ENCODE peak calls at places on chromosomes 11 and 22, in four cellular contexts. One of them, this sample, is unnamed.

GRCh38 chr11:70066628-70067027 is 11.5 kb upstream of the ANO1 start:
- DNase-seq in K562: no peak
- DNase-seq in HepG2: no peak
- DNase-seq in GM12878: no peak
- DNase-seq in this sample: no peak

GRCh38 chr11:73530109-73530508 is 67.8 kb downstream of the FAM168A start:
- DNase-seq in K562: no peak
- DNase-seq in HepG2: no peak
- DNase-seq in GM12878: no peak
- DNase-seq in this sample: peak

GRCh38 chr11:19441752-19442553 is 201.2 kb upstream of the E2F8 start:
- DNase-seq in K562: peak
- DNase-seq in HepG2: no peak
- DNase-seq in GM12878: peak
- DNase-seq in this sample: peak

GRCh38 chr22:24410110-24410856 is 17.1 kb upstream of the ADORA2A start:
- DNase-seq in K562: no peak
- DNase-seq in HepG2: no peak
- DNase-seq in GM12878: no peak
- DNase-seq in this sample: no peak

GRCh38 chr22:30602049-30602448 is 4.9 kb upstream of the TCN2 start:
- DNase-seq in K562: no peak
- DNase-seq in HepG2: peak
- DNase-seq in GM12878: no peak
- DNase-seq in this sample: no peak

GRCh38 chr11:65606876-65607613 is 7.0 kb downstream of the MAP3K11 start:
- DNase-seq in K562: peak
- DNase-seq in HepG2: no peak
- DNase-seq in GM12878: no peak
- DNase-seq in this sample: peak

GRCh38 chr11:132734217-132734616 is 798.1 kb downstream of the OPCML start:
- DNase-seq in K562: no peak
- DNase-seq in HepG2: no peak
- DNase-seq in GM12878: no peak
- DNase-seq in this sample: no peak

GRCh38 chr22:46618667-46619066 is 1.5 kb upstream of the GRAMD4 start:
- DNase-seq in K562: no peak
- DNase-seq in HepG2: no peak
- DNase-seq in GM12878: no peak
- DNase-seq in this sample: no peak

GRCh38 chr11:117794772-117795629 is 2.0 kb downstream of the DSCAML1 start:
- DNase-seq in K562: no peak
- DNase-seq in HepG2: no peak
- DNase-seq in GM12878: no peak
- DNase-seq in this sample: no peak

GRCh38 chr22:22748297-22748743 is 103.9 kb downstream of the GGTLC2 start:
- DNase-seq in K562: peak
- DNase-seq in HepG2: peak
- DNase-seq in GM12878: no peak
- DNase-seq in this sample: peak

GRCh38 chr22:35684270-35684700 is 33.4 kb upstream of the APOL5 start:
- DNase-seq in K562: no peak
- DNase-seq in HepG2: peak
- DNase-seq in GM12878: no peak
- DNase-seq in this sample: no peak

GRCh38 chr11:103582351-103582909 is 454.0 kb upstream of the DDI1 start:
- DNase-seq in K562: no peak
- DNase-seq in HepG2: no peak
- DNase-seq in GM12878: no peak
- DNase-seq in this sample: no peak

GRCh38 chr11:103881518-103882070 is 154.8 kb upstream of the DDI1 start:
- DNase-seq in K562: no peak
- DNase-seq in HepG2: no peak
- DNase-seq in GM12878: no peak
- DNase-seq in this sample: no peak

GRCh38 chr22:30270841-30271240 is 4.2 kb upstream of the OSM start:
- DNase-seq in K562: peak
- DNase-seq in HepG2: no peak
- DNase-seq in GM12878: no peak
- DNase-seq in this sample: no peak

GRCh38 chr11:67648140-67648795 is 2.3 kb downstream of the ACY3 start:
- DNase-seq in K562: peak
- DNase-seq in HepG2: peak
- DNase-seq in GM12878: no peak
- DNase-seq in this sample: no peak

GRCh38 chr22:33650244-33650643 is 270.0 kb downstream of the LARGE1 start:
- DNase-seq in K562: no peak
- DNase-seq in HepG2: no peak
- DNase-seq in GM12878: no peak
- DNase-seq in this sample: no peak

GRCh38 chr22:27748355-27749168 is 53.0 kb downstream of the MN1 start:
- DNase-seq in K562: no peak
- DNase-seq in HepG2: no peak
- DNase-seq in GM12878: no peak
- DNase-seq in this sample: no peak

GRCh38 chr11:65415499-65416340 is 6.9 kb upstream of the NEAT1 start:
- DNase-seq in K562: no peak
- DNase-seq in HepG2: peak
- DNase-seq in GM12878: no peak
- DNase-seq in this sample: no peak

GRCh38 chr11:93652679-93653078 is 8.8 kb upstream of the CEP295 start:
- DNase-seq in K562: no peak
- DNase-seq in HepG2: no peak
- DNase-seq in GM12878: no peak
- DNase-seq in this sample: no peak

GRCh38 chr11:118226294-118226693 is 1.5 kb upstream of the JAML start:
- DNase-seq in K562: no peak
- DNase-seq in HepG2: no peak
- DNase-seq in GM12878: no peak
- DNase-seq in this sample: no peak

GRCh38 chr11:118565062-118565461 is 669 bp downstream of the IFT46 start:
- DNase-seq in K562: no peak
- DNase-seq in HepG2: no peak
- DNase-seq in GM12878: no peak
- DNase-seq in this sample: no peak

GRCh38 chr11:66283461-66284105 is 5.4 kb downstream of the YIF1A start:
- DNase-seq in K562: peak
- DNase-seq in HepG2: no peak
- DNase-seq in GM12878: no peak
- DNase-seq in this sample: no peak

GRCh38 chr11:67420646-67421420 is 5.4 kb downstream of the CARNS1 start:
- DNase-seq in K562: peak
- DNase-seq in HepG2: peak
- DNase-seq in GM12878: no peak
- DNase-seq in this sample: peak

GRCh38 chr22:45704648-45705047 is 33.0 kb downstream of the ATXN10 start:
- DNase-seq in K562: no peak
- DNase-seq in HepG2: no peak
- DNase-seq in GM12878: no peak
- DNase-seq in this sample: no peak

GRCh38 chr22:20396639-20397038 is 2.7 kb downstream of the ZNF74 start:
- DNase-seq in K562: peak
- DNase-seq in HepG2: no peak
- DNase-seq in GM12878: peak
- DNase-seq in this sample: no peak
- TF ChIP-seq SP1 in K562: no peak
- TF ChIP-seq SP1 in HepG2: no peak
- TF ChIP-seq SP1 in GM12878: no peak
- TF ChIP-seq SP1 in this sample: no peak

GRCh38 chr11:56693428-56693827 is 5.5 kb upstream of the OR9G1 start:
- DNase-seq in K562: no peak
- DNase-seq in HepG2: no peak
- DNase-seq in GM12878: no peak
- DNase-seq in this sample: no peak
- TF ChIP-seq FOXM1 in K562: no peak
- TF ChIP-seq FOXM1 in HepG2: no peak
- TF ChIP-seq FOXM1 in GM12878: no peak
- TF ChIP-seq FOXM1 in this sample: no peak

DNA sequence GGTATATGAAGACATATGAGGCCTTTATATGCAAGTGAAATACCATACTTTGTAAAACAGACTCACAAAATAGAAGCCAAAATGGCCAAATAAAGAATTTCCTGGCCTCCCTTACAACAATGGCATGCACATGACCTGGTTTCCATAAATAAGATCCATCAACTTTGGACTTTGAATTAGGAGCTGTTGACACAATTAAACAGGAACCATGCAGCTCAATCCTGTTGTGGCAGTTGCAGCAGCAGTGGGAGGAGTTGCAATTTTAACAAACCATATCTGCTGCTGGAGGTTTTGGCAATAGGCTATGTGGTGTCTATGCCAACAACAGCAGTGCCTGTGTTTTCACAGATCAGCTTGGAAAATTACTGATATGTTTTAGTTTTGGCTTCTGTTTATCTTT is 818.6 kb downstream of the FAM181B start:
- DNase-seq in K562: no peak
- DNase-seq in HepG2: peak
- DNase-seq in GM12878: no peak
- DNase-seq in this sample: no peak
- TF ChIP-seq SP1 in K562: no peak
- TF ChIP-seq SP1 in HepG2: no peak
- TF ChIP-seq SP1 in GM12878: no peak
- TF ChIP-seq SP1 in this sample: no peak

GRCh38 chr22:19178065-19178658 is 374 bp downstream of the SLC25A1 start:
- DNase-seq in K562: peak
- DNase-seq in HepG2: peak
- DNase-seq in GM12878: no peak
- DNase-seq in this sample: peak

GRCh38 chr22:19178659-19179471 is at the start of gene SLC25A1:
- DNase-seq in K562: peak
- DNase-seq in HepG2: peak
- DNase-seq in GM12878: peak
- DNase-seq in this sample: peak

GRCh38 chr22:19176732-19177131 is 1.8 kb downstream of the SLC25A1 start:
- DNase-seq in K562: no peak
- DNase-seq in HepG2: no peak
- DNase-seq in GM12878: no peak
- DNase-seq in this sample: no peak

GRCh38 chr22:19176175-19176630 is 2.3 kb downstream of the SLC25A1 start:
- DNase-seq in K562: no peak
- DNase-seq in HepG2: no peak
- DNase-seq in GM12878: no peak
- DNase-seq in this sample: no peak

GRCh38 chr22:19177164-19178064 is 1.1 kb downstream of the SLC25A1 start:
- DNase-seq in K562: no peak
- DNase-seq in HepG2: no peak
- DNase-seq in GM12878: no peak
- DNase-seq in this sample: no peak
- TF ChIP-seq FOXM1 in K562: no peak
- TF ChIP-seq FOXM1 in HepG2: no peak
- TF ChIP-seq FOXM1 in GM12878: no peak
- TF ChIP-seq FOXM1 in this sample: no peak

GRCh38 chr22:40058265-40058664 is 63.5 kb downstream of the FAM83F start:
- DNase-seq in K562: no peak
- DNase-seq in HepG2: no peak
- DNase-seq in GM12878: no peak
- DNase-seq in this sample: peak
- TF ChIP-seq SP1 in K562: no peak
- TF ChIP-seq SP1 in HepG2: no peak
- TF ChIP-seq SP1 in GM12878: no peak
- TF ChIP-seq SP1 in this sample: no peak